ENCODE peak calls at places on chromosomes 1 and 21, in five cellular contexts. D is fibroblast of pulmonary artery; W is HFF-Myc; H is ACHN; X is stimulated activated CD4-positive, alpha-beta T cell treated with anti-CD3 and anti-CD28 coated beads, Interleukin-15, amount 100 ng/mL, for 24 hours. Q is an unnamed sample.

GRCh38 chr1:234398849-234399381 is 25.7 kb downstream of the COA6 start:
- DNase-seq in D (peak), W (no peak), H (no peak), X (no peak), Q (peak)

GRCh38 chr1:233975486-233975885 is 71.0 kb downstream of the SLC35F3 start:
- DNase-seq in D (no peak), W (no peak), H (no peak), X (no peak), Q (no peak)

GRCh38 chr1:110172001-110172400 is 21.7 kb downstream of the SLC6A17 start:
- DNase-seq in D (no peak), W (no peak), H (no peak), X (no peak), Q (no peak)

GRCh38 chr1:214451591-214451990 is 99.8 kb downstream of the PTPN14 start:
- DNase-seq in D (no peak), W (no peak), H (no peak), X (peak), Q (no peak)

GRCh38 chr1:181324797-181325616 is 158.3 kb upstream of the CACNA1E start:
- DNase-seq in D (no peak), W (no peak), H (no peak), X (peak), Q (no peak)

GRCh38 chr1:31828926-31829690 is 13.3 kb upstream of the SPOCD1 start:
- DNase-seq in D (no peak), W (no peak), H (no peak), X (no peak), Q (no peak)

GRCh38 chr21:45161039-45161945 is 86.9 kb downstream of the ADARB1 start:
- DNase-seq in D (no peak), W (no peak), H (no peak), X (no peak), Q (no peak)

GRCh38 chr1:119482517-119483425 is 24.2 kb upstream of the HSD3B1 start:
- DNase-seq in D (no peak), W (no peak), H (no peak), X (no peak), Q (no peak)

GRCh38 chr1:226052061-226052460 is 10.5 kb upstream of the H3-3A start:
- DNase-seq in D (no peak), W (no peak), H (no peak), X (no peak), Q (no peak)

GRCh38 chr21:14981246-14981645 is 83.6 kb downstream of the NRIP1 start:
- DNase-seq in D (no peak), W (no peak), H (no peak), X (no peak), Q (no peak)

GRCh38 chr1:31752258-31752657 is 11.9 kb downstream of the ADGRB2 start:
- DNase-seq in D (no peak), W (no peak), H (no peak), X (no peak), Q (no peak)

GRCh38 chr1:12521096-12521495 is 96.9 kb downstream of the DHRS3 start:
- DNase-seq in D (no peak), W (peak), H (no peak), X (no peak), Q (no peak)

Q was measured in GM12865.